ENCODE peak calls at places on chromosomes 5 and 9, in eight cellular contexts. J is endothelial cell, X is GM23338, M is GM20000, G is kidney epithelial cell, B is cardiac fibroblast, E is mucosa of descending colon, K is choroid plexus epithelial cell. L is an unnamed sample.

GRCh38 chr9:74355107-74355506 is 142.0 kb upstream of the RORB start:
- DNase-seq in G (no peak), X (no peak), B (no peak), M (no peak), J (no peak), E (no peak), K (no peak), L (no peak)

GRCh38 chr5:77630246-77631165 is 8.0 kb downstream of the OTP start:
- DNase-seq in B (no peak), M (peak; percentile 93), X (peak; percentile 83), G (no peak), J (peak; percentile 47), K (no peak), E (peak; percentile 72), L (peak; percentile 42)

GRCh38 chr5:55523293-55523692 is 11.5 kb downstream of the PLPP1 start:
- DNase-seq in B (no peak), M (no peak), E (no peak), X (no peak), K (no peak), G (no peak), J (no peak), L (no peak)

GRCh38 chr9:89814340-89815040 is 209.7 kb downstream of the GADD45G start:
- DNase-seq in X (no peak), E (no peak), M (peak; percentile 25), J (no peak), G (no peak), B (peak; percentile 4), K (peak; percentile 29), L (no peak)

GRCh38 chr9:36398745-36399144 is 1.3 kb downstream of the RNF38 start:
- DNase-seq in E (no peak), M (no peak), G (no peak), K (peak; percentile 71), B (peak; percentile 77), X (no peak), J (no peak), L (no peak)

GRCh38 chr5:112339761-112340160 is 79.3 kb downstream of the EPB41L4A start:
- DNase-seq in G (no peak), K (no peak), X (no peak), E (no peak), J (no peak), B (no peak), M (no peak), L (no peak)

GRCh38 chr5:157366741-157367684 is 93.0 kb upstream of the NIPAL4 start:
- DNase-seq in M (no peak), J (peak; percentile 50), X (peak; percentile 71), K (peak; percentile 92), E (no peak), B (peak; percentile 89), G (no peak), L (no peak)

GRCh38 chr5:1658665-1659064 is 134.9 kb upstream of the LPCAT1 start:
- DNase-seq in G (no peak), B (no peak), M (peak; percentile 7), K (no peak), X (no peak), J (no peak), E (no peak), L (no peak)

GRCh38 chr5:136073714-136074113 is 44.9 kb downstream of the TGFBI start:
- DNase-seq in M (peak; percentile 38), E (no peak), B (no peak), X (no peak), J (no peak), K (no peak), G (no peak), L (no peak)

GRCh38 chr9:91386765-91387164 is 25.0 kb upstream of the AUH start:
- DNase-seq in E (no peak), B (no peak), G (no peak), K (no peak), J (no peak), M (no peak), X (no peak), L (no peak)

GRCh38 chr9:130352081-130352480 is 86.5 kb downstream of the HMCN2 start:
- DNase-seq in X (no peak), M (peak; percentile 36), J (no peak), B (no peak), E (no peak), G (no peak), K (peak; percentile 20), L (no peak)

GRCh38 chr5:14593326-14594036 is 11.9 kb downstream of the OTULINL start:
- DNase-seq in K (no peak), X (no peak), B (no peak), G (no peak), M (no peak), J (no peak), E (no peak), L (no peak)

GRCh38 chr9:108434502-108434901 is 421.3 kb downstream of the ACTL7B start:
- DNase-seq in J (no peak), K (peak; percentile 35), E (no peak), X (no peak), M (no peak), G (no peak), B (peak; percentile 49), L (no peak)

GRCh38 chr9:5089737-5090136 is 95.7 kb downstream of the INSL6 start:
- DNase-seq in G (peak; percentile 1), X (no peak), K (no peak), M (no peak), E (no peak), B (no peak), J (no peak), L (no peak)

GRCh38 chr5:31887556-31887955 is 248.6 kb downstream of the PDZD2 start:
- DNase-seq in E (no peak), J (no peak), X (no peak), K (no peak), G (no peak), M (no peak), B (no peak), L (no peak)

GRCh38 chr9:114016629-114017423 is 61.3 kb downstream of the AMBP start:
- DNase-seq in B (no peak), M (no peak), G (no peak), X (no peak), K (no peak), E (no peak), J (peak; percentile 1), L (no peak)

GRCh38 chr9:99189186-99189585 is 32.6 kb downstream of the ALG2 start:
- DNase-seq in J (no peak), X (no peak), M (no peak), B (no peak), G (no peak), K (no peak), E (no peak), L (no peak)

GRCh38 chr9:99190597-99191283 is 31.0 kb downstream of the ALG2 start:
- DNase-seq in X (no peak), G (no peak), E (no peak), J (no peak), M (no peak), B (no peak), K (no peak), L (no peak)

GRCh38 chr9:99193466-99193821 is 28.3 kb downstream of the ALG2 start:
- DNase-seq in G (no peak), B (no peak), X (no peak), E (no peak), K (no peak), M (no peak), J (no peak), L (no peak)

GRCh38 chr9:99189887-99190596 is 31.7 kb downstream of the ALG2 start:
- DNase-seq in M (no peak), B (no peak), X (no peak), G (no peak), E (no peak), K (peak; percentile 30), J (no peak), L (no peak)

DNA sequence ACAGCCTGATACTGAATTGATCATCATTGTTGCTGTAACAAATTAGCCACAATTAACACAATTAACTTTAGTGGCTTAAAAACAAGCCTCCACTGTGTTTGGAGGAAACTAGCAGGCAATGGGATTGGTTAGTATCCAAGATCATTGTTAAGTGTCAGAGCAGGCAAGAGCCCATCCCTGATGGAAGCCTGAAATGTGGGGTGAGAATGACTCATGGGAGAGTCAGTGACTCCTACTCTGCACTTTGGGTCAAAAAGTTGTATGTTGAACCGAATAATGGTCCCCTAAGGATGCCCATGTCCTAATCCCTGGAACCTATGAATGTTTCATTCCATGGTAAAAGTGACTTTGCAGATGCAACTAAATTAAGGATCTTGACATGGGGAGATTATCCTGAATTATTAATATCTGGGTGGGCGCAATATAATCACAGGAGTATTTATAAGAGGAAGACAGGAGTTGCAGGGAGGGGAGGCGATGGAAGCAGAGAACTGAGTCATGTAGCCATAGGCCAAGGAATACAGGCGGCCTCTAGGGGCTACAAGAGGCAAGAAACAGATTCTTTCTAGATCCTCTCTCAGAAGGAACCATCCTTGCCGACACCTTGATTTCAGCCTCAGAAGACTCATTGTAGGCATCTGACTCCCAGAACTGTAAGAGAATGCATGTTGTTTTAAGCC is 28.8 kb downstream of the ALG2 start:
- DNase-seq in J (no peak), K (peak; percentile 28), G (no peak), M (no peak), X (peak; percentile 55), B (peak; percentile 37), E (no peak), L (no peak)
- TF ChIP-seq CTCF in J (no peak), K (peak; percentile 43), G (peak; percentile 18), M (no peak), X (peak; percentile 53), B (peak; percentile 45), E (no peak), L (peak; percentile 15)

GRCh38 chr5:24535646-24536045 is 109.1 kb downstream of the CDH10 start:
- DNase-seq in G (no peak), B (no peak), M (no peak), X (peak; percentile 33), K (no peak), E (no peak), J (no peak), L (no peak)
- TF ChIP-seq CTCF in G (no peak), B (no peak), M (no peak), X (peak; percentile 45), K (no peak), E (no peak), J (no peak), L (no peak)

GRCh38 chr5:150176745-150177485 is 10.3 kb downstream of the CDX1 start:
- DNase-seq in K (no peak), J (no peak), X (no peak), E (no peak), B (no peak), G (no peak), M (no peak), L (no peak)

GRCh38 chr5:150174285-150174684 is 7.7 kb downstream of the CDX1 start:
- DNase-seq in K (no peak), M (no peak), J (no peak), G (no peak), X (no peak), E (no peak), B (no peak), L (no peak)

GRCh38 chr5:150177721-150178120 is 11.1 kb downstream of the CDX1 start:
- DNase-seq in G (no peak), M (no peak), X (no peak), K (no peak), E (no peak), J (no peak), B (no peak), L (no peak)

GRCh38 chr5:150175076-150175475 is 8.5 kb downstream of the CDX1 start:
- DNase-seq in B (no peak), X (no peak), G (no peak), E (no peak), J (no peak), M (no peak), K (no peak), L (no peak)

GRCh38 chr5:150175536-150175935 is 9.0 kb downstream of the CDX1 start:
- DNase-seq in G (no peak), J (peak; percentile 56), K (peak; percentile 57), B (peak; percentile 56), M (peak; percentile 68), X (peak; percentile 83), E (no peak), L (no peak)
- TF ChIP-seq CTCF in G (peak; percentile 59), J (peak; percentile 48), K (peak; percentile 73), B (peak; percentile 73), M (peak; percentile 25), X (peak; percentile 88), E (no peak), L (peak; percentile 53)

GRCh38 chr9:78115073-78115472 is 83.5 kb upstream of the GNAQ start:
- DNase-seq in J (peak; percentile 10), G (no peak), B (peak; percentile 31), K (no peak), X (peak; percentile 80), M (peak; percentile 14), E (no peak), L (no peak)
- TF ChIP-seq CTCF in J (peak; percentile 73), G (peak; percentile 33), B (peak; percentile 48), K (peak; percentile 35), X (peak; percentile 69), M (peak; percentile 37), E (no peak), L (peak; percentile 44)